ENCODE peak calls at places on chromosomes 13 and 19, in five cellular contexts. N, W, P, Y and Z are unnamed samples. For H3K36me3, the result is how much of the 10 kb centered on the place peaks cover.

GRCh38 chr13:62280590-62280989 is 864.9 kb upstream of the PCDH20 start:
- DNase-seq in P (no peak), Y (no peak), W (no peak), N (no peak), Z (no peak)

GRCh38 chr13:20536992-20537391 is 11.3 kb upstream of the CRYL1 start:
- DNase-seq in N (no peak), Y (no peak), W (no peak), P (no peak), Z (no peak)

GRCh38 chr19:33689886-33690285 is 68.1 kb downstream of the CHST8 start:
- DNase-seq in Y (no peak), W (no peak), N (no peak), P (no peak), Z (no peak)

GRCh38 chr13:51585234-51585672 is 991 bp downstream of the WDFY2 start:
- DNase-seq in N (no peak), P (no peak), Y (no peak), W (no peak), Z (no peak)

GRCh38 chr13:94305463-94305862 is 174.0 kb downstream of the DCT start:
- DNase-seq in P (peak), Y (no peak), N (no peak), W (no peak), Z (no peak)

GRCh38 chr13:36870050-36870692 is 49.9 kb downstream of the SMAD9 start:
- DNase-seq in P (peak), Y (no peak), W (no peak), N (no peak), Z (no peak)

GRCh38 chr13:45615501-45616101 is at the start of gene ERICH6B:
- DNase-seq in W (peak), P (no peak), Y (no peak), N (peak), Z (peak)

GRCh38 chr13:72246396-72246795 is 379.4 kb upstream of the DACH1 start:
- DNase-seq in N (no peak), P (peak), W (no peak), Y (no peak), Z (no peak)

GRCh38 chr13:28358673-28359072 is 136.3 kb downstream of the FLT1 start:
- DNase-seq in N (no peak), P (no peak), Y (no peak), W (no peak), Z (no peak)

GRCh38 chr19:13764821-13765394 is 586 bp downstream of the MRI1 start:
- DNase-seq in P (peak), W (peak), N (no peak), Y (no peak), Z (no peak)

GRCh38 chr19:46426035-46426505 is 2.7 kb downstream of the PNMA8C start:
- DNase-seq in Y (no peak), N (no peak), P (no peak), W (peak), Z (no peak)
- H3K4me3 ChIP-seq in Y (no peak), N (no peak), P (no peak), W (peak), Z (peak)

GRCh38 chr19:46475976-46476375 is 4.6 kb upstream of the PNMA8A start:
- DNase-seq in P (no peak), N (peak), W (no peak), Y (no peak), Z (no peak)

GRCh38 chr19:46481187-46481586 is 9.8 kb upstream of the PNMA8A start:
- DNase-seq in Y (no peak), P (no peak), W (no peak), N (peak), Z (no peak)

GRCh38 chr19:46480409-46480808 is 9.0 kb upstream of the PNMA8A start:
- DNase-seq in P (no peak), W (peak), Y (no peak), N (peak), Z (no peak)

GRCh38 chr19:46481947-46482346 is 10.6 kb upstream of the PNMA8A start:
- DNase-seq in W (no peak), Y (no peak), P (no peak), N (no peak), Z (no peak)

GRCh38 chr19:46478356-46478986 is 7.1 kb upstream of the PNMA8A start:
- DNase-seq in P (no peak), W (peak), Y (no peak), N (peak), Z (no peak)
- H3K27ac ChIP-seq in P (no peak), W (no peak), Y (no peak), N (peak), Z (no peak)

GRCh38 chr13:98018293-98018692 is 64.8 kb downstream of the IPO5 start:
- DNase-seq in Y (no peak), P (no peak), W (no peak), N (no peak), Z (no peak)
- H3K36me3 ChIP-seq in Y (half or more), P (half or more), W (under half), N (under half), Z (under half)

GRCh38 chr19:40689339-40690049 is 957 bp downstream of the NUMBL start:
- DNase-seq in Y (no peak), W (peak), N (no peak), P (peak), Z (peak)
- H3K4me3 ChIP-seq in Y (peak), W (peak), N (peak), P (peak), Z (peak)

DNA sequence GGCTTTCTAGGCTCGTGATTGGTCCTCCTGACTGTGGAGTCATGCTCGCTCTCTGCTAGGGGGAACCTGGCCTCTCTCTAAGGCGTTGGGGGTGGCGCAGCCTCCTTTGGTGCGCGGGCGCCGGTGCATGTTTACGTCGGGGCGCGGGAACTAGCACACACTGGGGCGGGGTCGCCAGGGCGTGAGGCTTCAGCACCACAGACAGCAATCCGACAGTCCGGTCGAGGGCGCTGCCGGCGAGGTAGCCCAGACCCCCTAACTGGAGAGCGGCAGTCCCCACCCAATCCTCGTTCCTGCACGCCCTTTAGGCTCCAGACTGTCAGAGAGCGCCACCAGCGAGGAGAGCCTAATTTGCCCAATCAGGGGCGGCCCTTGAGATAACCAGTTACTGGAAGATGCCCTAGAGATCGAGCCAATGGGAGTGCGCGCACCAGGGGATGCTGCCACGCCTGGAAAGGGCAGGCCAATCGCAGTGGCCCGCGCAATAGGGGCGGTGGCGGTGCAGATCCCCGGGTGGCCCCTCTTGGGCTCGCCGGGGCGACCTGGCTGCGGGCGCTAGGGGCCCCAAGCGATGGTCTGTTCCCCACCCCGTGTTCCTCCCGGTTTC is 1.0 kb upstream of the ELAVL3 start:
- DNase-seq in Y (no peak), N (peak), P (peak), W (peak), Z (peak)
- H3K27ac ChIP-seq in Y (no peak), N (no peak), P (no peak), W (no peak), Z (no peak)

DNA sequence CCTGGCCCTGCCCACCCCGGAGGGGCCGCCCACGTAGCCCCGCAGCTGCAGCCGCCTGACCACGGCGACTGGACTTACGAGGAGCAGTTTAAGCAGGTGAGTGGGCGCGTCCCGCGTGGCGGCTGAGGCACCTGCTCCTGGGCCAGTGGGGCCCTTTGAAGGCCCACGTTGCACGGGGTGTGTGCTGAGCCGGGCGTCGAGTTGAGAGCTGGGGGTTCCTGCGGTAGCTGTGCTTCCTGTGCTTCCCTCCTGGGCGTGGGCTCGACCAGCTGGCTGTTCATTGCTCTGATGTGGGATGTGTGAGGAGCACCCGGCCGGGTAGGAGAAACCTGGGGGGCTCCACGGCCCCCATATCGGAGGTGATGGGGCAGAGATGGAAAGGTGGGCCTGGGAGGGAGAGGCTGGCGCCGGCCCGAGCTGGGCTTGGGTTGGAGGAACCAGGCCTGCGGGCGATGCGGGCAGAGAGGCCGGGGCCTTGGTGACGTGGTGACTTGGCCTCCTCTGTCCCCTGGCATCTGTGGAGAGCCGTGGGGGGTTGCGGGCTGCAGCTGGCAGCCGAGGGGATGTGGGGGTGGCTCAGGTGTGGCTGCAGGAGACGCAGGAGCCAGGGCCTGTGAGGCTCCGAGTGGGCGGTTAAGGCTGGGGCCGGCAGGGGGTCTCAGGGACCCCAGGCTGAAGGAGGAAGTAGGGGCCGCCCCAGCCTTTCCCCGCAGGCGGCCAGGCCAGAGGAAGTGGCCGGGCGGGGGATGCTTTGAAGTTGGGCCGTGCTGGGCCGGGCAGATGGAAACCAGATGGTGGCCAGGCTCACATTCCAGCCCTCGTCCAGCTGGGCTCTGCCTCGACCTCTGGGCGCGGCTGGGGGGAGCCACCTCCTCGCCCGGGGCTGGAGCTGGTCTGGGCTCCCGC is 7.1 kb downstream of the ARID3A start:
- DNase-seq in N (peak), W (peak), P (no peak), Y (no peak), Z (peak)
- H3K36me3 ChIP-seq in N (under half), W (under half), P (under half), Y (under half), Z (under half)

DNA sequence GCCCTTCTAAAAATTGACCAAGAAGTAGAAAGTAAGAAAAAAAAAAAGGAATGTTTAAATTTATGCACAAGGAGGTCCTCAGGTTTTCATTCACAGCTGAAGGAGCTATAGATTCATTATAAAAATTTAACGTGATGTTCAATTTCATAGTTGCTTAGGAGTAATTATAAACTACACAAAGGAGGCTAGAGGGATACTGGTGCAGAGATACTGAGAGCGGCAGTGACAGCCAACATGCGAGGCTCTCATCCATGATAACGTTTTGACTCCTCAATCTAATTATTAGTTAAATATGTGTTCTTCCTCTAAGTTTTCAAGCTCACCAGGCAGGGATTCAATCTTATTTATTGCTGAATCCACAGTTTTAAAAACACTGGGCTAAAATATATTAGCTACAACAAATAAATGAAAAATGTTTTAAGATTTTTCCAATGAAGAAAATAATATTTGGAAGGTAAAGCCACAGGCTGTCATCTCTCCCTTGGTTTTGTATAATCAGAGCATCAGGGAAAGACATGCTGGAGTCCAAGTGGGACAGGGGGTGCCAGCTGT is 49.8 kb upstream of the TRPC4 start:
- DNase-seq in P (no peak), N (no peak), W (no peak), Y (no peak), Z (no peak)
- H3K4me3 ChIP-seq in P (no peak), N (no peak), W (no peak), Y (no peak), Z (no peak)

DNA sequence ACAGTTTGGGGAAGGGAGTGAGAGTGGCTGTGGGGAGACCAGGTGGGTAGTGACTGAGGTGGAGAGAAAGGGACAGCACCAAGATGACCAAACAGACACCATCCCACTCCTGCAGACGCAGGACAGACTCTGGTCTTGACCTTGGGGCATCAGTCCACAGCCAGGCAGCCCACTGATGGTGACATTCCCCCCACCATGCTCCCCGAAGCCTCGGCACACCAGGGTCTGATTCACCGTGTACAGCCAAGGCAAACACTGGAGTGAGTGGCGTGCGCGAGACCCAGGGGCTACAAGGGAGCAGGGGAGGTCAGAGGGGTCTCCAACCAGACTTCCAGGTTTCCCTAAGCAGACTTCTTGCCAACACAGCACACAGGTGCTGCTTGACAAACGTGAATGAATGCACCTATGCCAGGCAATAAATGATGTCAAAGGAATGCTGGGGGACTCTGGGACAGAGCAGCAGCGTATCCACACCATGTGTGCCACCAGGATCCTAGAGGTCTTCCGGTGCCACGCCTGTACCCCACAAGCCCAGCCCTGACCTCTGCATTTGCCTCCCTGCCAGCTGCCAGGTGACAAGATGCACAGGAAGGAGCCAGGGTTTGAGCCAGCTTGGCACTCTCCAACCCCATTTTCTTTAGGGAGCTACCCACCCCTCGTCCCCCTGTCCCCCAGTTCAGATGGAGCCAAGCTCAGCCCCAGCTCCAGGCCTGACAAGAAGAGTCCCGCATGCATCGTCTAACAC is 18.5 kb downstream of the RANBP3 start:
- DNase-seq in N (peak), Y (no peak), W (no peak), P (no peak), Z (no peak)
- H3K27ac ChIP-seq in N (no peak), Y (no peak), W (no peak), P (no peak), Z (peak)

GRCh38 chr19:35006999-35007365 is 6.9 kb downstream of the GRAMD1A start:
- DNase-seq in P (no peak), W (no peak), N (no peak), Y (no peak), Z (no peak)

GRCh38 chr19:35006342-35006998 is 6.3 kb downstream of the GRAMD1A start:
- DNase-seq in P (peak), N (no peak), W (no peak), Y (no peak), Z (peak)

GRCh38 chr19:35011091-35011689 is 11.1 kb downstream of the GRAMD1A start:
- DNase-seq in W (no peak), N (no peak), Y (no peak), P (no peak), Z (no peak)

GRCh38 chr19:35009424-35010415 is 9.6 kb downstream of the GRAMD1A start:
- DNase-seq in Y (no peak), P (no peak), W (no peak), N (no peak), Z (no peak)

DNA sequence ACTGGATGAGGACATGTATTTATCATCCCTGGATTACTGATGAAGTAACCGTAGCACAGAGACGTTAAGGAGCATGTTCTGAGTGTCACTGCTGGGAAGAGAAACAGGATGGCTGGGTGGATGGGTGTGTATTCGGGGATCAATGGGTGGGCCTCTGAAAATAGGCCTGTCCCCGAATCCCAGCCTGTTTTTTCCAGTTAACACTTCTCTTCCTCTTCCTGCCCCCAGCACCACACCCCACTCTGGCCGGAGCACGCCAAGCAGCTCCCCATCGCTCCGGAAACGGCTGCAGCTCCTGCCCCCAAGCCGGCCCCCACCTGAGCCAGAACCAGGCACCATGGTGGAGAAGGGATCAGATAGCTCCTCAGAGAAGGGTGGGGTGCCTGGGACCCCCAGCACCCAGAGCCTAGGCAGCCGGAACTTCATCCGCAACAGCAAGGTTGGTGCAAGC is 8.8 kb downstream of the GRAMD1A start:
- DNase-seq in P (no peak), W (no peak), N (no peak), Y (no peak), Z (no peak)
- H3K36me3 ChIP-seq in P (under half), W (under half), N (under half), Y (under half), Z (half or more)